ENCODE peak calls at places on chromosomes 3 and 15, in five cellular contexts. W is HTR-8/SVneo, D is B cell, L is T-helper 2 cell, X is fibroblast of pulmonary artery. Z is an unnamed sample.

GRCh38 chr3:86995537-86995936 is 4.6 kb upstream of the VGLL3 start:
- DNase-seq in L (no peak), W (no peak), X (peak; percentile 89), D (no peak), Z (no peak)

GRCh38 chr3:153373571-153373970 is 211.5 kb downstream of the RAP2B start:
- DNase-seq in L (no peak), W (no peak), X (peak; percentile 73), D (no peak), Z (peak; percentile 73)

GRCh38 chr3:183629546-183630301 is 5.7 kb upstream of the KLHL24 start:
- DNase-seq in L (no peak), W (no peak), X (peak; percentile 89), D (no peak), Z (no peak)

GRCh38 chr3:188516515-188516914 is 362.6 kb downstream of the LPP start:
- DNase-seq in X (no peak), D (no peak), L (no peak), W (no peak), Z (no peak)

GRCh38 chr3:105827959-105828358 is 40.9 kb downstream of the CBLB start:
- DNase-seq in W (peak; percentile 51), L (no peak), X (peak; percentile 90), D (no peak), Z (no peak)

GRCh38 chr15:88038261-88038660 is 218.3 kb downstream of the NTRK3 start:
- DNase-seq in W (no peak), X (no peak), D (no peak), L (no peak), Z (no peak)

GRCh38 chr15:98000249-98001203 is 40.0 kb downstream of the ARRDC4 start:
- DNase-seq in X (no peak), D (no peak), L (no peak), W (no peak), Z (no peak)

GRCh38 chr3:104536715-104537114 is 830.0 kb upstream of the ALCAM start:
- DNase-seq in X (no peak), W (no peak), L (no peak), D (no peak), Z (no peak)

GRCh38 chr15:94177112-94177511 is 54.2 kb upstream of the MCTP2 start:
- DNase-seq in W (no peak), D (no peak), X (no peak), L (no peak), Z (no peak)

GRCh38 chr3:29280675-29281264 is at the start of gene RBMS3:
- DNase-seq in D (no peak), W (peak; percentile 62), L (no peak), X (peak; percentile 98), Z (no peak)

GRCh38 chr15:38378162-38378560 is 75.8 kb upstream of the FAM98B start:
- DNase-seq in L (no peak), X (peak; percentile 85), W (no peak), D (no peak), Z (peak; percentile 6)

Z was measured in GDM1.